ENCODE peak calls at places on chromosomes 13 and 19, in five cellular contexts. E is NCI-H1105; J is activated T-cell treated with anti-CD3 and anti-CD28 coated beads, Interleukin-2, amount 50 U/mL, for 4 hours; B is AG08395; Q is stimulated activated CD8-positive, alpha-beta memory T cell treated with anti-CD3 and anti-CD28 coated beads, Interleukin-7, amount 100 ng/mL, for 1 hour. U is an unnamed sample.

GRCh38 chr13:67726979-67727378 is 496.8 kb upstream of the PCDH9 start:
- DNase-seq in B (no peak), E (no peak), J (no peak), Q (no peak), U (no peak)

GRCh38 chr13:74674701-74675100 is 540.5 kb upstream of the KLF12 start:
- DNase-seq in E (no peak), B (no peak), J (no peak), Q (no peak), U (no peak)

GRCh38 chr19:58338825-58339558 is 12.2 kb downstream of the ZSCAN22 start:
- DNase-seq in B (no peak), E (no peak), Q (no peak), J (no peak), U (no peak)

GRCh38 chr19:913080-913748 is at the start of gene R3HDM4:
- DNase-seq in J (peak), B (peak), E (peak), Q (peak), U (peak)

GRCh38 chr13:21067794-21068193 is 6.4 kb upstream of the LATS2 start:
- DNase-seq in Q (no peak), J (no peak), B (no peak), E (no peak), U (no peak)

GRCh38 chr19:3607398-3608078 is 863 bp upstream of the TBXA2R start:
- DNase-seq in E (no peak), Q (no peak), B (peak), J (no peak), U (no peak)

GRCh38 chr19:4327252-4327876 is 11.3 kb downstream of the STAP2 start:
- DNase-seq in J (peak), E (no peak), B (peak), Q (peak), U (peak)

GRCh38 chr19:54208784-54209057 is 8.1 kb downstream of the RPS9 start:
- DNase-seq in Q (no peak), B (no peak), J (no peak), E (no peak), U (no peak)

GRCh38 chr13:76646946-76647345 is 239.3 kb downstream of the KCTD12 start:
- DNase-seq in B (peak), Q (no peak), J (no peak), E (no peak), U (no peak)

GRCh38 chr19:50513746-50514345 is at the start of gene ASPDH:
- DNase-seq in E (no peak), B (no peak), J (no peak), Q (no peak), U (peak)

GRCh38 chr13:110922506-110922905 is 7.6 kb upstream of the ANKRD10 start:
- DNase-seq in J (no peak), B (no peak), E (no peak), Q (no peak), U (no peak)

GRCh38 chr19:36060430-36060829 is 5.7 kb downstream of the WDR62 start:
- DNase-seq in B (peak), J (no peak), E (no peak), Q (no peak), U (peak)

GRCh38 chr19:45179063-45179847 is 671 bp downstream of the BLOC1S3 start:
- DNase-seq in E (no peak), B (no peak), Q (no peak), J (no peak), U (no peak)

GRCh38 chr13:111623170-111623569 is 302.7 kb downstream of the TEX29 start:
- DNase-seq in B (no peak), J (no peak), Q (no peak), E (no peak), U (no peak)

GRCh38 chr19:7830272-7830771 is 304 bp downstream of the EVI5L start:
- DNase-seq in Q (no peak), B (no peak), E (no peak), J (no peak), U (no peak)

GRCh38 chr13:91986771-91987515 is 588.5 kb downstream of the GPC5 start:
- DNase-seq in B (no peak), J (no peak), E (no peak), Q (no peak), U (no peak)

GRCh38 chr19:54207908-54208783 is 7.5 kb downstream of the RPS9 start:
- DNase-seq in B (no peak), Q (no peak), E (no peak), J (no peak), U (no peak)

GRCh38 chr19:16340092-16340491 is 15.5 kb downstream of the KLF2 start:
- DNase-seq in J (no peak), E (no peak), B (no peak), Q (no peak), U (no peak)

GRCh38 chr13:78160793-78161192 is 242.2 kb upstream of the EDNRB start:
- DNase-seq in J (no peak), Q (no peak), B (peak), E (no peak), U (no peak)

GRCh38 chr13:25503856-25504255 is 132.1 kb downstream of the ATP8A2 start:
- DNase-seq in J (no peak), B (no peak), E (no peak), Q (no peak), U (no peak)

GRCh38 chr19:6580313-6580712 is 10.6 kb downstream of the CD70 start:
- DNase-seq in B (peak), E (no peak), Q (no peak), J (no peak), U (no peak)

GRCh38 chr13:94950303-94950702 is 238.0 kb upstream of the SOX21 start:
- DNase-seq in E (no peak), B (no peak), Q (no peak), J (no peak), U (no peak)

GRCh38 chr19:10871711-10872550 is 578 bp downstream of the CARM1 start:
- DNase-seq in E (peak), Q (no peak), B (no peak), J (peak), U (no peak)

GRCh38 chr19:1553415-1553814 is 14.7 kb downstream of the MEX3D start:
- DNase-seq in E (no peak), B (no peak), J (no peak), Q (no peak), U (no peak)

GRCh38 chr19:29315566-29315965 is 102.6 kb upstream of the UQCRFS1 start:
- DNase-seq in J (no peak), B (no peak), Q (no peak), E (no peak), U (no peak)

GRCh38 chr19:57421037-57421436 is 10.1 kb downstream of the ZNF17 start:
- DNase-seq in E (no peak), Q (no peak), J (no peak), B (no peak), U (no peak)

GRCh38 chr19:16623066-16623465 is 4.9 kb downstream of the MED26 start:
- DNase-seq in Q (no peak), J (no peak), B (no peak), E (no peak), U (no peak)

GRCh38 chr13:75870397-75870801 is 234.3 kb downstream of the LMO7 start:
- DNase-seq in E (no peak), B (peak), Q (no peak), J (no peak), U (peak)

GRCh38 chr19:38769635-38770211 is 3.6 kb downstream of the LGALS7 start:
- DNase-seq in E (no peak), Q (peak), J (peak), B (peak), U (no peak)

GRCh38 chr13:40680659-40681323 is 14.3 kb upstream of the FOXO1 start:
- DNase-seq in Q (no peak), J (no peak), B (no peak), E (no peak), U (no peak)

U was measured in NCI-H2227 treated with DMSO at 0.1 percent for 48 hours.